ENCODE peak calls at places on chromosomes 1 and 21, in five cellular contexts. One of them, this sample, is unnamed.

GRCh38 chr1:158087320-158087927 is 93.3 kb upstream of the CD1D start:
- DNase-seq in right lobe of liver: no peak
- DNase-seq in heart right ventricle: peak
- DNase-seq in adrenal gland: peak
- DNase-seq in AG10803: peak
- DNase-seq in this sample: no peak

GRCh38 chr1:171742577-171742922 is 685 bp upstream of the VAMP4 start:
- DNase-seq in AG10803: peak
- DNase-seq in adrenal gland: peak
- DNase-seq in right lobe of liver: no peak
- DNase-seq in heart right ventricle: peak
- DNase-seq in this sample: peak

GRCh38 chr1:26744075-26744958 is 43.4 kb upstream of the PIGV start:
- DNase-seq in heart right ventricle: peak
- DNase-seq in right lobe of liver: peak
- DNase-seq in adrenal gland: peak
- DNase-seq in AG10803: peak
- DNase-seq in this sample: peak

GRCh38 chr1:2000432-2000831 is 3.2 kb downstream of the CFAP74 start:
- DNase-seq in adrenal gland: no peak
- DNase-seq in heart right ventricle: no peak
- DNase-seq in right lobe of liver: no peak
- DNase-seq in AG10803: no peak
- DNase-seq in this sample: no peak

GRCh38 chr1:227940791-227941241 is 6.9 kb downstream of the WNT9A start:
- DNase-seq in AG10803: no peak
- DNase-seq in heart right ventricle: no peak
- DNase-seq in right lobe of liver: peak
- DNase-seq in adrenal gland: no peak
- DNase-seq in this sample: peak

GRCh38 chr1:10519016-10519417 is 44.3 kb downstream of the PEX14 start:
- DNase-seq in heart right ventricle: no peak
- DNase-seq in AG10803: no peak
- DNase-seq in right lobe of liver: peak
- DNase-seq in adrenal gland: no peak
- DNase-seq in this sample: no peak

GRCh38 chr1:171715813-171716251 is 26.0 kb downstream of the VAMP4 start:
- DNase-seq in AG10803: peak
- DNase-seq in right lobe of liver: no peak
- DNase-seq in adrenal gland: no peak
- DNase-seq in heart right ventricle: no peak
- DNase-seq in this sample: no peak

GRCh38 chr1:209601809-209602657 is 18.5 kb downstream of the CAMK1G start:
- DNase-seq in AG10803: peak
- DNase-seq in heart right ventricle: peak
- DNase-seq in adrenal gland: peak
- DNase-seq in right lobe of liver: no peak
- DNase-seq in this sample: no peak

GRCh38 chr21:32803651-32804050 is 32.1 kb upstream of the PAXBP1 start:
- DNase-seq in heart right ventricle: no peak
- DNase-seq in adrenal gland: no peak
- DNase-seq in AG10803: peak
- DNase-seq in right lobe of liver: no peak
- DNase-seq in this sample: no peak

GRCh38 chr1:24036080-24036479 is 56.0 kb upstream of the SRSF10 start:
- DNase-seq in AG10803: no peak
- DNase-seq in heart right ventricle: no peak
- DNase-seq in adrenal gland: no peak
- DNase-seq in right lobe of liver: no peak
- DNase-seq in this sample: no peak
- TF ChIP-seq CTCF in AG10803: no peak
- TF ChIP-seq CTCF in heart right ventricle: no peak
- TF ChIP-seq CTCF in adrenal gland: no peak
- TF ChIP-seq CTCF in right lobe of liver: no peak
- TF ChIP-seq CTCF in this sample: no peak

DNA sequence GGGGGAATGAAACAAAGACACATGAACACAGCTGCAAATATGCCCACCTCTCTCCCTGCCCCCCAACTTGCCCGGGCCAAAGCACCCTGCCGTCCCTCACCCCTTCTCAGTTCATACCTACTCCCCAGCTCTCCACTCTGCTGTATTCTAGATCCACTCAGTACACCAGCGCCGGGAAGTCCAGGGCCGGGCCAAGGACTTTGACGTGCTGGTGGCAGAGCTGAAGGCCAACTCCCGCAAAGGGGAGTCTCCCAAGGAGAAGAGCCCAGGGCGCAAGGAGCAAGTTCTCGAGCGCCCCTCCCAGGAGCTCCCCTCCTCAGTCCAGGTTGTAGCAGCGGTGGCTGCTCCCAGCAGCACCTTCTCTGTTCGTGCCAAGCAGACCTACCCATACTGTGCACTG is 5.0 kb downstream of the ATXN7L2 start:
- DNase-seq in adrenal gland: peak
- DNase-seq in right lobe of liver: no peak
- DNase-seq in AG10803: no peak
- DNase-seq in heart right ventricle: no peak
- DNase-seq in this sample: no peak
- TF ChIP-seq CTCF in adrenal gland: no peak
- TF ChIP-seq CTCF in right lobe of liver: no peak
- TF ChIP-seq CTCF in AG10803: no peak
- TF ChIP-seq CTCF in heart right ventricle: no peak
- TF ChIP-seq CTCF in this sample: no peak

DNA sequence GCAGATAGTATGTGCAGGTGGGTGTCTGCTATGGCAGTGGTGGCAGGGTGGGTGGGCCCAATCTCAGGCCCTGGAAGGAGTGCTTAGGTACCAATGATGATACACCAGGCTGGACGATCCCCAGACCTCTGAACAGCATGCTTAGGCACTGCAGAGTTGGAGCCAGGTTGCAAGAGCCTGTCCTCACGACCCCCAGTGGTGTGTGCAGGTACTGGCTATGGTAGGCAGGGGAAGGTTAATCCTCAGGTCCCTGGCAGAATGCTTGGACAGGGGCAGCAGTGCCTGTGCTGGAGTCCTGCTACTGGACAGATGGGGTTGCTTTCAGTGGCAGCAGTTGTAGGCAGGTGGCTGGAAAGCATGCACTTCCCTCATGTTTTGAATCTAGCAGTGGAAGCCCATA is 100.5 kb upstream of the NEK7 start:
- DNase-seq in heart right ventricle: no peak
- DNase-seq in AG10803: no peak
- DNase-seq in adrenal gland: no peak
- DNase-seq in right lobe of liver: no peak
- DNase-seq in this sample: no peak
- TF ChIP-seq CTCF in heart right ventricle: no peak
- TF ChIP-seq CTCF in AG10803: peak
- TF ChIP-seq CTCF in adrenal gland: no peak
- TF ChIP-seq CTCF in right lobe of liver: peak
- TF ChIP-seq CTCF in this sample: no peak

GRCh38 chr21:37896788-37897187 is 19.5 kb downstream of the KCNJ6 start:
- DNase-seq in AG10803: no peak
- DNase-seq in heart right ventricle: no peak
- DNase-seq in right lobe of liver: no peak
- DNase-seq in adrenal gland: no peak
- DNase-seq in this sample: no peak
- TF ChIP-seq CTCF in AG10803: no peak
- TF ChIP-seq CTCF in heart right ventricle: no peak
- TF ChIP-seq CTCF in right lobe of liver: no peak
- TF ChIP-seq CTCF in adrenal gland: no peak
- TF ChIP-seq CTCF in this sample: no peak

DNA sequence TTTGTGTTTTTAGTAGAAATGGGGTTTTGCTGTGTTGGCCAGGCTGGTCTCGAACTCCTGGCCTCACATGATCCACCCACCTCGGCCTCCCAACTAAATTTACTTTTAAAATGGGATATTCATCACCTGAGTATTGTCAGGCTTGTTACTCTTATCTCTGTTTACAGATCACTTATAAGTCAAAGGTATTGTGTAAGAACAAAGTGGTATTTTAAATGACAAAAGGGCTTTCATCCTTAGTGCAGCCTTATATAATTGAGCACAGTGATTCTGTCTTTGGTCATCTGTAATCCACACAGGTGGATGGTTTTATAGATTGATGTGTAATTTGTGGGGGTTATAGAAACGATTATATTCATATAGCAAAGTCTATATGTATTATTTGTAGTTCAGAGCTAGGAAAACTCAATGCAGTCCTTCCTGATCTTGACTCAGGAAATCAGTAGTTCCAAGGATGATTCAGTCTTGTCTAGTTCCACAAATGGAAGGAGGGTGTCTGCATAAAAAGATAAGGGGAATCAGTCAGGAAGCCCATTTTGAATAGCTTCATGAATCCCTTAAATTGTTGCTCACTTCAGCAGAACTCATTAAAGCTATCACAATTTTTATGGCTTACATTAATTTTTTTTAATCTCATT is 34.6 kb downstream of the STXBP3 start:
- DNase-seq in right lobe of liver: no peak
- DNase-seq in adrenal gland: no peak
- DNase-seq in heart right ventricle: no peak
- DNase-seq in AG10803: no peak
- DNase-seq in this sample: no peak
- TF ChIP-seq CTCF in right lobe of liver: no peak
- TF ChIP-seq CTCF in adrenal gland: no peak
- TF ChIP-seq CTCF in heart right ventricle: no peak
- TF ChIP-seq CTCF in AG10803: no peak
- TF ChIP-seq CTCF in this sample: no peak

DNA sequence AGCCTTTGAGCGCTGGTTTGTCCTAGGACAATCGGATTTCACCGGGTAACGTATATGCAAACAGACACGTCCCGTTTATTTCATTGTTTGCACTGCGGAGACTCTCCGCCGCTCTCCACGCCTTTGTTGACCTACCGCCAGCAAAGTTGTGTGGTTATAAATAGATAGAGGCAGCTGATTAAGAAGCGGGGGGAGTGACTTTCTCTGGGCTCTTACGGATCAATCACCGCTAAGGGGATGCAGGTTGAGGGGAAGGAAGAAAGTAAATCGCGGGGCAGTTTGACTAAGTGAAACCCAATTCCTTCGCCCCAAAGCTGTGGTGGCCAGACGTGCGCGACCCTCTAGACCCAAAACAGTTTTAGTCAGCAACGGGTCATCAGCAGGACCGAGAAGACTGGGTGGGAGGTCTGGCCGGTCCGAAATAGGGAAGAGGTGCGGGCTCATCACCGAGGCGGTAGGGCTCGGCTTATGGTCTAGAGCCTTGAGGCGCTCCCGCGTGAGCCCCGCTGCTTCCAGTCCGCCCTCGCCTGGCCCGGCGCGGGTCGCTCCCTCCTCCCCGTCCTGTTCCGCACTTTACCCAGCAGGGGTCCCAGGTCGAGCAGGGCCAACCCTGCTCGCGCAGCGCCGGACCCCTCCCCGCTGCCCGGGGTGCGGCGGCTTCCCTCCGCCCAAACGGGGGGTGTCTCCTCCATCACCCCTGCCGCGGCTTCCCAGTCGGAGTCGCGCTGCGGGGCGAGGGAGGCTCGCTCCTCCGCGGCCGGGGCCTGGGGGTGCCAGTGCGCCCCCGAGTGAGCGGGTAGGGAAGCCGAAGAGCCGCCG is 120.8 kb upstream of the RRP15 start:
- DNase-seq in AG10803: peak
- DNase-seq in adrenal gland: peak
- DNase-seq in right lobe of liver: peak
- DNase-seq in heart right ventricle: peak
- DNase-seq in this sample: no peak
- TF ChIP-seq CTCF in AG10803: no peak
- TF ChIP-seq CTCF in adrenal gland: no peak
- TF ChIP-seq CTCF in right lobe of liver: no peak
- TF ChIP-seq CTCF in heart right ventricle: no peak
- TF ChIP-seq CTCF in this sample: no peak

GRCh38 chr1:201088901-201089525 is 23.2 kb downstream of the CACNA1S start:
- DNase-seq in AG10803: no peak
- DNase-seq in adrenal gland: no peak
- DNase-seq in right lobe of liver: peak
- DNase-seq in heart right ventricle: no peak
- DNase-seq in this sample: no peak

GRCh38 chr1:201089621-201090020 is 22.6 kb downstream of the CACNA1S start:
- DNase-seq in AG10803: no peak
- DNase-seq in heart right ventricle: no peak
- DNase-seq in right lobe of liver: no peak
- DNase-seq in adrenal gland: no peak
- DNase-seq in this sample: no peak

GRCh38 chr1:201088395-201088794 is 23.8 kb downstream of the CACNA1S start:
- DNase-seq in heart right ventricle: no peak
- DNase-seq in adrenal gland: no peak
- DNase-seq in AG10803: no peak
- DNase-seq in right lobe of liver: no peak
- DNase-seq in this sample: no peak

GRCh38 chr1:201084171-201084766 is 28.0 kb downstream of the CACNA1S start:
- DNase-seq in heart right ventricle: no peak
- DNase-seq in adrenal gland: no peak
- DNase-seq in AG10803: no peak
- DNase-seq in right lobe of liver: no peak
- DNase-seq in this sample: no peak

GRCh38 chr1:201085902-201086735 is 26.1 kb downstream of the CACNA1S start:
- DNase-seq in AG10803: peak
- DNase-seq in heart right ventricle: peak
- DNase-seq in adrenal gland: peak
- DNase-seq in right lobe of liver: peak
- DNase-seq in this sample: peak
- TF ChIP-seq CTCF in AG10803: peak
- TF ChIP-seq CTCF in heart right ventricle: peak
- TF ChIP-seq CTCF in adrenal gland: peak
- TF ChIP-seq CTCF in right lobe of liver: peak
- TF ChIP-seq CTCF in this sample: peak

GRCh38 chr1:178552856-178553255 is 39.9 kb downstream of the TEX35 start:
- DNase-seq in adrenal gland: no peak
- DNase-seq in heart right ventricle: no peak
- DNase-seq in AG10803: no peak
- DNase-seq in right lobe of liver: no peak
- DNase-seq in this sample: no peak

GRCh38 chr1:178551307-178551706 is 38.4 kb downstream of the TEX35 start:
- DNase-seq in AG10803: no peak
- DNase-seq in right lobe of liver: no peak
- DNase-seq in adrenal gland: no peak
- DNase-seq in heart right ventricle: no peak
- DNase-seq in this sample: no peak

GRCh38 chr1:178551940-178552339 is 39.0 kb downstream of the TEX35 start:
- DNase-seq in heart right ventricle: no peak
- DNase-seq in right lobe of liver: no peak
- DNase-seq in adrenal gland: no peak
- DNase-seq in AG10803: no peak
- DNase-seq in this sample: no peak

GRCh38 chr1:178544531-178544930 is 31.6 kb downstream of the TEX35 start:
- DNase-seq in right lobe of liver: no peak
- DNase-seq in AG10803: peak
- DNase-seq in heart right ventricle: no peak
- DNase-seq in adrenal gland: no peak
- DNase-seq in this sample: peak

DNA sequence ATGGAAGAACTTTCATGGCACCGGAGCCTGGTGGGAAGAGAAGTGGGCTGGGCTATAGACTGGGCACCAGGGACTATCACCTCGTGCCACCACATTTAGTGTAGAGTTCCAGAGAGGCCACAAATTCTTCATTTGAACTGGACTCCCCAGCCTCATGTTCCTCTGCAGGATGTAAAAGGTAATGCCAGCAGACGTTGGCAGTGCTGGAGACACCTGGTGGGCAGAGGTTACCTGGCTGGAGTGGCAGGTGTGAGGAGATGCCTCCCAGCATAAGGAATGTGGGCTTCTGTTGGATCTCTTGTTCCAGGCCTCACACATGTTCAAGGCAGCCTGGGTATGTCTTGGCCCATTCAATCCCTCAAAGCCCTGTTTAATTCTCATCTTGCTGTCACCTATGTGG is 35.2 kb downstream of the TEX35 start:
- DNase-seq in heart right ventricle: no peak
- DNase-seq in adrenal gland: no peak
- DNase-seq in right lobe of liver: no peak
- DNase-seq in AG10803: no peak
- DNase-seq in this sample: no peak
- TF ChIP-seq CTCF in heart right ventricle: no peak
- TF ChIP-seq CTCF in adrenal gland: no peak
- TF ChIP-seq CTCF in right lobe of liver: no peak
- TF ChIP-seq CTCF in AG10803: no peak
- TF ChIP-seq CTCF in this sample: no peak

GRCh38 chr1:118317836-118318614 is 133.0 kb upstream of the SPAG17 start:
- DNase-seq in AG10803: no peak
- DNase-seq in heart right ventricle: no peak
- DNase-seq in adrenal gland: no peak
- DNase-seq in right lobe of liver: no peak
- DNase-seq in this sample: no peak
- TF ChIP-seq CTCF in AG10803: no peak
- TF ChIP-seq CTCF in heart right ventricle: no peak
- TF ChIP-seq CTCF in adrenal gland: no peak
- TF ChIP-seq CTCF in right lobe of liver: no peak
- TF ChIP-seq CTCF in this sample: no peak